ENCODE peak calls at places on chromosomes 13 and 19, in eight cellular contexts. H, Y, J, D, L, E, K and W are unnamed samples. For H3K4me1 and H3K79me2, the result is how much of the 10 kb centered on the place peaks cover.

GRCh38 chr13:110916671-110917142 is 1.8 kb upstream of the ANKRD10 start:
- DNase-seq in H (no peak), Y (no peak), J (peak), D (no peak), L (no peak), E (no peak), K (peak), W (no peak)

GRCh38 chr13:90135558-90135957 is 1211.9 kb upstream of the MIR17HG start:
- DNase-seq in H (no peak), Y (no peak), J (no peak), D (no peak), L (no peak), E (no peak), K (no peak), W (no peak)

GRCh38 chr13:74465279-74465678 is 331.1 kb upstream of the KLF12 start:
- DNase-seq in H (peak), Y (no peak), J (no peak), D (no peak), L (peak), E (no peak), K (no peak), W (no peak)

GRCh38 chr13:106010836-106011235 is 524.6 kb downstream of the EFNB2 start:
- DNase-seq in H (no peak), Y (no peak), J (no peak), D (no peak), L (no peak), E (no peak), K (no peak), W (no peak)

GRCh38 chr19:9792191-9793050 is 23.9 kb upstream of the ZNF846 start:
- DNase-seq in H (peak), Y (peak), J (peak), D (no peak), L (peak), E (peak), K (peak), W (peak)

GRCh38 chr13:110546933-110547332 is 14.6 kb downstream of the RAB20 start:
- DNase-seq in H (no peak), Y (no peak), J (peak), D (peak), L (no peak), E (no peak), K (peak), W (peak)

GRCh38 chr13:45315520-45316167 is 25.3 kb downstream of the TPT1 start:
- DNase-seq in H (no peak), Y (no peak), J (no peak), D (no peak), L (no peak), E (no peak), K (peak), W (no peak)

GRCh38 chr13:21364357-21364756 is 94.7 kb downstream of the ZDHHC20 start:
- DNase-seq in H (no peak), Y (no peak), J (no peak), D (no peak), L (no peak), E (no peak), K (no peak), W (no peak)

GRCh38 chr19:29810504-29810871 is 1.3 kb upstream of the CCNE1 start:
- DNase-seq in H (no peak), Y (peak), J (peak), D (no peak), L (no peak), E (no peak), K (no peak), W (no peak)

GRCh38 chr13:44764334-44764733 is 188.2 kb upstream of the TSC22D1 start:
- DNase-seq in H (no peak), Y (no peak), J (no peak), D (no peak), L (no peak), E (no peak), K (peak), W (no peak)

GRCh38 chr13:33838567-33839131 is 20.7 kb downstream of the RFC3 start:
- DNase-seq in H (no peak), Y (no peak), J (no peak), D (no peak), L (no peak), E (no peak), K (no peak), W (no peak)

GRCh38 chr19:55224038-55224665 is 4.4 kb downstream of the TMEM86B start:
- DNase-seq in H (peak), Y (no peak), J (no peak), D (no peak), L (no peak), E (no peak), K (no peak), W (no peak)

GRCh38 chr13:35888327-35888940 is 242.7 kb downstream of the DCLK1 start:
- DNase-seq in H (no peak), Y (no peak), J (no peak), D (no peak), L (peak), E (no peak), K (no peak), W (no peak)

GRCh38 chr19:54422136-54422535 is 6.9 kb downstream of the TTYH1 start:
- DNase-seq in H (peak), Y (peak), J (no peak), D (no peak), L (peak), E (no peak), K (no peak), W (no peak)

GRCh38 chr19:19487077-19488040 is 28.0 kb downstream of the TSSK6 start:
- DNase-seq in H (no peak), Y (no peak), J (no peak), D (no peak), L (no peak), E (no peak), K (no peak), W (no peak)

GRCh38 chr13:39263033-39263432 is 224.8 kb downstream of the NHLRC3 start:
- DNase-seq in H (peak), Y (peak), J (peak), D (peak), L (peak), E (peak), K (peak), W (peak)

GRCh38 chr13:79749985-79750551 is 269.1 kb downstream of the NDFIP2 start:
- DNase-seq in H (peak), Y (no peak), J (peak), D (no peak), L (peak), E (no peak), K (peak), W (peak)

GRCh38 chr19:17394891-17395415 is 957 bp upstream of the CCDC194 start:
- DNase-seq in H (peak), Y (peak), J (peak), D (peak), L (peak), E (no peak), K (peak), W (no peak)

GRCh38 chr19:30669329-30670010 is 297.3 kb downstream of the ZNF536 start:
- DNase-seq in H (peak), Y (peak), J (peak), D (no peak), L (peak), E (no peak), K (peak), W (peak)

GRCh38 chr19:7349961-7350711 is 1.4 kb downstream of the ARHGEF18 start:
- DNase-seq in H (no peak), Y (no peak), J (no peak), D (no peak), L (no peak), E (no peak), K (no peak), W (no peak)

GRCh38 chr13:27549406-27549981 is 70.8 kb downstream of the LNX2 start:
- DNase-seq in H (no peak), Y (no peak), J (peak), D (no peak), L (no peak), E (no peak), K (no peak), W (no peak)

GRCh38 chr19:39157275-39157996 is 31.9 kb downstream of the PAK4 start:
- DNase-seq in H (no peak), Y (no peak), J (no peak), D (no peak), L (no peak), E (no peak), K (no peak), W (no peak)

GRCh38 chr19:17327654-17328516 is 6.8 kb downstream of the ANO8 start:
- DNase-seq in H (peak), Y (peak), J (peak), D (peak), L (peak), E (no peak), K (peak), W (peak)

GRCh38 chr19:6209680-6210079 is 70.1 kb downstream of the MLLT1 start:
- DNase-seq in H (no peak), Y (no peak), J (no peak), D (no peak), L (no peak), E (no peak), K (no peak), W (no peak)

GRCh38 chr13:67554296-67554695 is 324.2 kb upstream of the PCDH9 start:
- DNase-seq in H (no peak), Y (no peak), J (no peak), D (no peak), L (no peak), E (no peak), K (no peak), W (no peak)

GRCh38 chr19:17055636-17056035 is 19.6 kb downstream of the HAUS8 start:
- DNase-seq in H (no peak), Y (no peak), J (no peak), D (no peak), L (no peak), E (no peak), K (no peak), W (no peak)

GRCh38 chr19:41309225-41310030 is 544 bp upstream of the CCDC97 start:
- DNase-seq in H (no peak), Y (no peak), J (no peak), D (no peak), L (no peak), E (no peak), K (peak), W (no peak)

GRCh38 chr13:43316997-43317396 is 293.6 kb downstream of the DNAJC15 start:
- DNase-seq in H (no peak), Y (no peak), J (no peak), D (no peak), L (peak), E (no peak), K (peak), W (no peak)

GRCh38 chr19:3775374-3775711 is 3.3 kb upstream of the RAX2 start:
- DNase-seq in H (peak), Y (no peak), J (no peak), D (no peak), L (no peak), E (no peak), K (no peak), W (no peak)

GRCh38 chr13:47100214-47100853 is 203.5 kb upstream of the HTR2A start:
- DNase-seq in H (no peak), Y (no peak), J (no peak), D (no peak), L (no peak), E (peak), K (no peak), W (no peak)

GRCh38 chr19:10861118-10861651 is 10.2 kb upstream of the CARM1 start:
- DNase-seq in H (peak), Y (peak), J (no peak), D (peak), L (peak), E (no peak), K (peak), W (peak)

GRCh38 chr13:27745301-27745700 is 47.0 kb upstream of the GSX1 start:
- DNase-seq in H (no peak), Y (no peak), J (no peak), D (no peak), L (no peak), E (no peak), K (no peak), W (no peak)

GRCh38 chr19:4115050-4115817 is 8.7 kb downstream of the MAP2K2 start:
- DNase-seq in H (no peak), Y (no peak), J (no peak), D (no peak), L (no peak), E (peak), K (no peak), W (no peak)

GRCh38 chr19:9945319-9945966 is 9.1 kb upstream of the OLFM2 start:
- DNase-seq in H (peak), Y (peak), J (peak), D (no peak), L (peak), E (no peak), K (peak), W (no peak)

GRCh38 chr13:50124536-50125305 is 109.5 kb downstream of the KCNRG start:
- DNase-seq in H (peak), Y (peak), J (peak), D (no peak), L (peak), E (no peak), K (peak), W (peak)

GRCh38 chr13:20151612-20152011 is 9.2 kb downstream of the GJA3 start:
- DNase-seq in H (no peak), Y (no peak), J (no peak), D (no peak), L (no peak), E (no peak), K (no peak), W (no peak)
- H3K4me1 ChIP-seq in H (under half), Y (under half), J (under half), D (under half), L (under half), E (under half), K (under half), W (under half)

GRCh38 chr13:29547135-29547534 is 48.4 kb downstream of the SLC7A1 start:
- DNase-seq in H (no peak), Y (no peak), J (no peak), D (no peak), L (peak), E (no peak), K (no peak), W (no peak)

GRCh38 chr13:29551214-29551613 is 44.3 kb downstream of the SLC7A1 start:
- DNase-seq in H (no peak), Y (no peak), J (no peak), D (no peak), L (no peak), E (no peak), K (no peak), W (no peak)

GRCh38 chr13:29550589-29550988 is 44.9 kb downstream of the SLC7A1 start:
- DNase-seq in H (no peak), Y (no peak), J (no peak), D (no peak), L (no peak), E (no peak), K (no peak), W (no peak)

GRCh38 chr13:29546662-29547061 is 48.8 kb downstream of the SLC7A1 start:
- DNase-seq in H (no peak), Y (no peak), J (no peak), D (no peak), L (no peak), E (no peak), K (no peak), W (no peak)

GRCh38 chr13:29548722-29549446 is 46.6 kb downstream of the SLC7A1 start:
- DNase-seq in H (no peak), Y (no peak), J (no peak), D (no peak), L (peak), E (no peak), K (peak), W (no peak)
- H3K79me2 ChIP-seq in H (under half), Y (under half), J (half or more), D (half or more), L (half or more), E (under half), K (under half), W (half or more)

GRCh38 chr19:2455481-2456300 is 1.1 kb downstream of the LMNB2 start:
- DNase-seq in H (no peak), Y (peak), J (peak), D (no peak), L (no peak), E (no peak), K (no peak), W (no peak)

GRCh38 chr19:2458054-2458453 is 1.3 kb upstream of the LMNB2 start:
- DNase-seq in H (no peak), Y (no peak), J (no peak), D (no peak), L (no peak), E (no peak), K (no peak), W (no peak)

GRCh38 chr19:2454962-2455409 is 1.8 kb downstream of the LMNB2 start:
- DNase-seq in H (no peak), Y (no peak), J (no peak), D (no peak), L (no peak), E (no peak), K (no peak), W (no peak)

GRCh38 chr19:2456301-2456570 is 523 bp downstream of the LMNB2 start:
- DNase-seq in H (no peak), Y (no peak), J (no peak), D (no peak), L (no peak), E (no peak), K (no peak), W (no peak)

DNA sequence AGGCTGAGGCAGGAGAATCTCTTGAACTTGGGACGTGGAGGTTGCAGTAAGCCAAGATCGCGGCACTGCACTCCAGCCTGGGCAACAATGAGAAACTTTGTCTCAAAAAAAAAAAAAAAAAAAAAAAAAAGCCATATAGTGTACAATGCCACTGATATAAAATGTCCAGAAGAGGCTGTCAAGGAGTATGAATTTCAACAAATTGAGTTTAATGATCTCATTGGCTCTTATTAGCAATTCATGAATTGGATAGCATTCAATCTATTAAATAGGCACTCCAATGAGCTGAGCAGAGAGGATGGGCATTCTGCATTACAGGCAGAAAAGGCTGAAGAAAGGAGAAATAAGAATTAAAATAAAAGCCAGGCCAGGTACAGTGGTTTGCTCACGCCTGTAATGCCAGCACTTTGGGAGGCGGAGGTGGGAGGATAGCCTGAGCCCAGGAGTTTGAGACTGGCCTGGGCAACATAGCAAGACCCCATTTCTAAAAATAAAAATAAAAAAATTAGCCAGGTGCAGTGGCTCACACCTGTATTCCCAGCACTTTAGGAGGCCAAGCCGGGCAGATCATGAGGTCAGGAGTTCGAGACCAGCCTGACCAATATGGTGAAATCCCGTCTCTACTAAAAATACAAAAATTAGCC is 757 bp upstream of the LMNB2 start:
- DNase-seq in H (no peak), Y (no peak), J (no peak), D (no peak), L (no peak), E (no peak), K (no peak), W (no peak)
- H3K27ac ChIP-seq in H (no peak), Y (peak), J (no peak), D (peak), L (no peak), E (peak), K (peak), W (peak)

DNA sequence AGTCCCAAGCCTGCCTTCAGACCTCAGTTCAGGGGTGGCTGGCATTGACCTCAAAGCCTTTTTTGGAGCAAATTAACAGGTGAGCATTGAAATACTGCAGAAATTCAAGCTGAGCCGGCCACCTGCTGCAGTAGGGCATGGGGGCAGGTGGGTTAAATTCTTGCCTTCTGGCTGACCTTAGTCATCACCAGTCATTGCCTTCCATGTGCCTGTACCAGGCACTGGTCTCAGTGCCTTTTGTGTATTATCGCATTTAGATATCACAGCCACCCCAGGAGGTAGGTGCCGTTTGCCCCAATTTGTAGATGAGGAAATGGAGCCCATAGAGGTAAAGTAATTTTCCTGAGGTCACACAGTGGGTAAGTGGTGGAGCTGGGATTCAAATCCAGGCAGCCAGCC is 7.2 kb downstream of the PPP1R37 start:
- DNase-seq in H (no peak), Y (no peak), J (no peak), D (no peak), L (no peak), E (no peak), K (peak), W (no peak)
- H3K4me1 ChIP-seq in H (under half), Y (half or more), J (half or more), D (under half), L (under half), E (under half), K (under half), W (under half)

GRCh38 chr19:50362030-50362412 is 3.4 kb downstream of the NAPSA start:
- DNase-seq in H (no peak), Y (no peak), J (no peak), D (no peak), L (no peak), E (no peak), K (no peak), W (no peak)
- H3K79me2 ChIP-seq in H (under half), Y (under half), J (under half), D (under half), L (under half), E (under half), K (under half), W (under half)

GRCh38 chr19:2512523-2513431 is 36.9 kb downstream of the GADD45B start:
- DNase-seq in H (no peak), Y (no peak), J (no peak), D (no peak), L (no peak), E (no peak), K (no peak), W (no peak)
- H3K27ac ChIP-seq in H (no peak), Y (no peak), J (no peak), D (no peak), L (no peak), E (no peak), K (no peak), W (no peak)

GRCh38 chr13:101453784-101454201 is 1.3 kb downstream of the ITGBL1 start:
- DNase-seq in H (peak), Y (no peak), J (peak), D (no peak), L (no peak), E (no peak), K (peak), W (peak)
- H3K4me1 ChIP-seq in H (under half), Y (under half), J (half or more), D (under half), L (under half), E (under half), K (under half), W (half or more)

DNA sequence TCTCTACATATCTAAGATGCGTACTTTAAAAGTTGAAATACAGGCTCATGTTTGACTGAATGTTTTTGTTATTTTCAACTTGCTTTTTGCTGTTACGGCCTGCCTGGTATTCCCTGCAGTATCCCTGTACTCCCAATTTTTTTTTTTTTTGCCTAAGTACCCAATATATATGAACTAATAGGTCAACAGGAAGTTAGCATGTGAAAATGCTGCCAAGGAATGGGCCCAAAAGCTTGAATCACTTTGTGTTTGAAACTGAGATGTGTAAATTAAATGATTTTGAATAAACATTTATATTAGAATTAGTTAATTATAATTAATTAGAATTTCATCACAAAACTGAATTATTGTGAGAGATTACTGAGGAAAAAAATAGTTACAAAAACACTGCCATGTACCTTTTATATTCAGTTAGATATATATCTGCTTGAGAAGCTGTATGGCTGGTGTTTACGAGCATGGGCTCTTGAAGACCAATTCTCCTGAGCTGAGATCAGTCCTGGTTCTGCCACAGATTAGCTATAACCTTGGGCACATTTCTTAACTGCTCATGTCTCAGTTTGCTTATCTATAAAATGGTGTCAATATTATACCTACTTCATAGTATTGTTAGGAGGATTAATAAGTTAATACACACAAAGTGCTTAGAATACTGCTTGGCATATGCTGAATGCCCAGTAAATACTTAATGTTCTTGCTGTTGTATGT is 16.0 kb downstream of the TDRD3 start:
- DNase-seq in H (no peak), Y (no peak), J (no peak), D (no peak), L (no peak), E (no peak), K (no peak), W (no peak)
- H3K79me2 ChIP-seq in H (under half), Y (under half), J (half or more), D (under half), L (under half), E (under half), K (under half), W (under half)